ENCODE peak calls at places on chromosomes 6 and 20, in six cellular contexts. B is H1, J is breast epithelium, H is adrenal gland, T is uterus, F is ovary. V is an unnamed sample.

GRCh38 chr6:71410164-71410566 is 121.6 kb downstream of the OGFRL1 start:
- DNase-seq in T (no peak), F (no peak), H (no peak), J (no peak), B (no peak), V (no peak)

GRCh38 chr6:31131595-31131994 is 7.3 kb downstream of the PSORS1C2 start:
- DNase-seq in H (no peak), F (no peak), T (no peak), B (no peak), J (no peak), V (no peak)

GRCh38 chr6:82385961-82386360 is 22.3 kb downstream of the TPBG start:
- DNase-seq in B (no peak), F (no peak), J (no peak), T (no peak), H (no peak), V (no peak)

GRCh38 chr20:58668901-58669286 is 17.8 kb downstream of the STX16 start:
- DNase-seq in F (no peak), T (no peak), B (no peak), H (no peak), J (no peak), V (no peak)

GRCh38 chr6:12474167-12475140 is 184.3 kb downstream of the EDN1 start:
- DNase-seq in J (no peak), T (no peak), H (peak), B (no peak), F (no peak), V (no peak)

GRCh38 chr20:57600324-57601210 is 19.7 kb downstream of the ZBP1 start:
- DNase-seq in J (no peak), B (no peak), H (no peak), T (no peak), F (no peak), V (no peak)

GRCh38 chr6:110618591-110619267 is 142.3 kb upstream of the SLC22A16 start:
- DNase-seq in H (no peak), J (no peak), T (no peak), B (no peak), F (no peak), V (no peak)

GRCh38 chr20:12762725-12763124 is 246.0 kb upstream of the SPTLC3 start:
- DNase-seq in F (no peak), T (peak), J (no peak), B (no peak), H (peak), V (no peak)

GRCh38 chr6:41209547-41209951 is 8.6 kb upstream of the TREML2 start:
- DNase-seq in J (no peak), B (peak), T (no peak), H (no peak), F (no peak), V (no peak)

DNA sequence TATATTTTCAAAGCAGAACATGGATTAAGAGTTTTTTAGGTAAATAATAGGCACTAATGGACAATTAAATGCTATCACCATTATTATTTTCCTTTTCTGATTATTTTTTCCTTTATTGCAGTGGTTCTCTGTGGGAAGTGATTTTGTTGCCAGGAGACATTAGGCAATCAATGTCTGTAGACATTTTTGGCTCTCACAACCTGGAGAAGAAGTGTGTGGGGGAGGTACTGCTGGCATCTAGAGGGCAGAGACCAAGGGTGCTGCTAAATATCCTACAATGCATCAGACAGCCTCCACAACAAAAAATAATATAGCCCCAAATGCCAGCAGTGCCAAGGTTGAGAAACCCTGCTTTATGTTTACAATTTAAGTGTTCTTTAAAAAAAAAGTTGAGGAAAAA is 8.3 kb downstream of the IFNGR1 start:
- DNase-seq in J (no peak), B (no peak), T (no peak), H (no peak), F (no peak), V (no peak)
- TF ChIP-seq POLR2A in J (no peak), B (no peak), T (no peak), H (no peak), F (no peak), V (no peak)

DNA sequence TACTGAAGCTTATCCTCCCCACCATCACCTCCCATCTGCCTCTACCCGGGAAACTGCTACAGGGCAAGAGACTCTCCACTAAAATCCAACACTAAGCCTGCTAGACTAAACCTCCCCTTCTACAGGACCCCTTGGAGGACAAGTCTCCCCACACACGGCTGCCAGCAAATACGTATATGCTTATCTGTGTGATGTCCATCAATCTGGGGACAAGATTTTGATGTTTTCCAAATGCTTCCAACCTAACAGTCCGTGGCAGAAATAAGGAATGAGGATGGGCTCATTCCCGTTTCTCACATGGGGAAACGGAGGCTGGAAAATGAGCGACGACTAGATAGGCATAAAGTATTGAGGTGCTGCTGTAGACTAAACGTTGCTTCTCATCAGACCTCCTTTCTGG is 1.8 kb downstream of the KCNK5 start:
- DNase-seq in H (no peak), T (no peak), J (no peak), B (no peak), F (no peak), V (no peak)
- H3K4me3 ChIP-seq in H (no peak), T (peak), J (peak), B (peak), F (peak), V (no peak)

GRCh38 chr6:43428874-43429273 is 1.5 kb downstream of the ABCC10 start:
- DNase-seq in T (no peak), F (no peak), B (no peak), H (no peak), J (no peak), V (peak)

GRCh38 chr6:43426928-43427405 is 374 bp upstream of the ABCC10 start:
- DNase-seq in J (no peak), F (no peak), H (no peak), B (no peak), T (no peak), V (no peak)

GRCh38 chr6:43428112-43428570 is 800 bp downstream of the ABCC10 start:
- DNase-seq in B (no peak), J (no peak), T (no peak), F (no peak), H (no peak), V (no peak)

GRCh38 chr6:43432009-43432945 is 4.9 kb downstream of the ABCC10 start:
- DNase-seq in B (no peak), J (no peak), H (no peak), F (no peak), T (no peak), V (no peak)

DNA sequence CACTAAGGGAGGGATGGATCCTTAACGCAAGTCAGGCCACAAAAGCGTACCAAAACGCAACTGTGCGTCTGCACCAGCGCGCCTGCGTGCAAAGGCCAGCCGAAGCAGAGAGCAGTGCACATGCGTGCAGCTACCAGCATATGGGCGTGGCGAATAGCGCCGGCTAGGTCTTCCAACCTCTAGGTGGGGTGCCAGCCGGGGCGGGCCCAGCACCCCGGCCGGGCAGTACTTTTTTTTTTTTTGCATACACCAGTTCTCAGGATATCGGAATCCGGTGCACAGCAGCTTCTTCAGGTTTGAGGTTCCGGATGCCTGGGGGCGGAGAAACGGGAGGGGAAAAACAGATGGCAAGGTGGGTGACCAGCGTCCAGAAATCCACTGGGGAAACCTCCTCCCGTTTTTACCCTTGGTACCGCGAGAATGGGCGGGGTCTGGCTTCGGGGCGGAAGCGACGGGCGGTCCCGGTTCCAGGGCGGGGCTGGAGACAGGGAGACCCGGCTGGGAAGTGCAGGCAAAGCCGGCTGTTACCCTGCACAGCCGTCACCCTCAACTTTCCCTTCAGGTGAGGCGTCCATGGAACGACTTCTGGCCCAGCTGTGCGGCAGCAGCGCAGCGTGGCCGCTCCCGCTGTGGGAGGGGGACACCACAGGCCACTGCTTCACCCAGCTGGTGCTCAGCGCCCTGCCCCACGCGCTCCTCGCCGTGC is at the start of gene ABCC10:
- DNase-seq in J (peak), H (peak), T (peak), B (peak), F (peak), V (peak)
- TF ChIP-seq CTCF in J (peak), H (peak), T (peak), B (peak), F (peak), V (no peak)

GRCh38 chr6:170269873-170270541 is 20.9 kb downstream of the DLL1 start:
- DNase-seq in T (no peak), B (no peak), F (no peak), H (no peak), J (no peak), V (no peak)

GRCh38 chr6:170270984-170271593 is 19.8 kb downstream of the DLL1 start:
- DNase-seq in J (no peak), F (no peak), B (no peak), T (no peak), H (no peak), V (no peak)

GRCh38 chr6:170272341-170273065 is 18.4 kb downstream of the DLL1 start:
- DNase-seq in H (no peak), F (no peak), J (no peak), B (no peak), T (no peak), V (no peak)

GRCh38 chr6:170273191-170273590 is 17.7 kb downstream of the DLL1 start:
- DNase-seq in J (no peak), F (no peak), T (no peak), H (no peak), B (no peak), V (no peak)

GRCh38 chr6:170271771-170272314 is 19.0 kb downstream of the DLL1 start:
- DNase-seq in H (peak), F (no peak), B (no peak), J (no peak), T (no peak), V (no peak)
- TF ChIP-seq POLR2A in H (no peak), F (no peak), B (no peak), J (no peak), T (no peak), V (no peak)

GRCh38 chr20:44717986-44718385 is 2.8 kb downstream of the CCN5 start:
- DNase-seq in F (no peak), B (peak), J (no peak), H (no peak), T (no peak), V (no peak)
- H3K4me3 ChIP-seq in F (no peak), B (no peak), J (no peak), H (no peak), T (no peak), V (no peak)

GRCh38 chr6:4727671-4728435 is 48.4 kb upstream of the CDYL start:
- DNase-seq in F (no peak), T (no peak), H (no peak), J (no peak), B (no peak), V (no peak)
- TF ChIP-seq CTCF in F (no peak), T (no peak), H (no peak), J (no peak), B (no peak), V (no peak)

GRCh38 chr20:25247666-25248500 is at the start of gene PYGB:
- DNase-seq in H (peak), T (peak), F (peak), B (peak), J (peak), V (peak)
- TF ChIP-seq POLR2A in H (peak), T (peak), F (peak), B (peak), J (peak), V (no peak)

DNA sequence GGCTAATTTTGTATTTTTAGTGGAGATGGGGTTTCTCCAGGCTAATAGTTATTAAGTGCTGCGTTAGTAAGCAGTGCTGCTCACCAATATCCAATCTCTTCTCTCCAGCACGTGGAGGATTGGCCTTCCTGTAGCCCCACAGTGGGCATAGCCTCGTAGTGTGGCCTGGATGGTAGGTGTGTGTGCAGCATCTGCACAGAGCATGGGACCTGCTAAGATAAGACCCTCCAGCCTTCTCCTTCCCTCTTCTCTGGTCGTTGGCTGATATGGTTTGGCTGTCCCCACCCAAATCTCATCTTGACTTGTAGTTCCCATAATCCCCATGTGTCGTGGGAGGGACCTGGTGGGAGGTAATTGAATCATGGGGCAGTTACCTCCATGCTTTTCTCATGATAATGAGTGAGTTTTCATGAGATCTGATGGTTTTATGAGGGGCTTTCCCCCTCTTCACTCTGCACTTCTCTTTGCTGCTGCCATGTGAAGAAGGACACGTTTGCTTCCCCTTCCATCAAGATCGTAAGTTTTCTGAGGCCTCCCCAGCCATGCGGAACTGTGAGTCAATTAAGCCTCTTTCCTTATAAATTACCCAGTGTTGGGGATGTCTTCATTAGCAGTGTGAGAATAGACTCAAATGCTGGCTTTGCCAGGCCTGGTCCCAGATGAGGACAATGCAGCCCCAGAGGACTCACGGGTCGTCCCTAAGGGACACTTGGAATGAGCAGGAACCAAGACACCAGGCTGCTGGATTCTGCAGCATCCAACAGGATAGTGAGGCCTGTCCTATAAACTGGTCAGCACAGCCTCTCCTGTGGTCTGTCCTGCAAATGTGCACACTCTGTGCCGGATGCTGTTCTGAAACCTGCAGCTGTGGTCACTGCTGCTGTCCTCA is 63.4 kb upstream of the AFDN start:
- DNase-seq in H (peak), T (no peak), J (no peak), F (no peak), B (no peak), V (no peak)
- H3K4me3 ChIP-seq in H (no peak), T (no peak), J (no peak), F (no peak), B (no peak), V (no peak)

GRCh38 chr6:126550323-126550722 is 210.4 kb downstream of the CENPW start:
- DNase-seq in H (no peak), B (peak), F (no peak), J (no peak), T (no peak), V (no peak)
- TF ChIP-seq CTCF in H (no peak), B (peak), F (no peak), J (no peak), T (no peak), V (no peak)